ENCODE peak calls at places on chromosomes 11 and 22, in five cellular contexts. F is NCI-H1105 treated with DMSO at 0.1 percent for 48 hours; X is stimulated activated CD8-positive, alpha-beta memory T cell treated with anti-CD3 and anti-CD28 coated beads, Interleukin-4, amount 100 ng/mL, for 24 hours; D is COR-L47; U is dorsolateral prefrontal cortex. R is an unnamed sample.

GRCh38 chr11:83617671-83618070 is 331.5 kb upstream of the CCDC90B start:
- DNase-seq in X (no peak), F (no peak), U (no peak), D (no peak), R (no peak)

GRCh38 chr11:122748968-122749687 is 89.2 kb upstream of the CRTAM start:
- DNase-seq in F (no peak), D (no peak), U (peak), X (peak), R (no peak)

GRCh38 chr22:17334054-17334453 is 35.2 kb upstream of the CECR2 start:
- DNase-seq in X (no peak), F (no peak), D (no peak), U (no peak), R (no peak)

GRCh38 chr11:19821412-19821875 is 108.8 kb downstream of the NAV2 start:
- DNase-seq in F (no peak), D (no peak), X (no peak), U (no peak), R (no peak)

GRCh38 chr11:16902182-16902581 is 112.0 kb downstream of the PLEKHA7 start:
- DNase-seq in F (no peak), U (no peak), X (no peak), D (no peak), R (no peak)

GRCh38 chr22:36042240-36042639 is 13.6 kb upstream of the RBFOX2 start:
- DNase-seq in D (no peak), X (no peak), U (no peak), F (no peak), R (no peak)

GRCh38 chr22:36617694-36618522 is 85.6 kb downstream of the CACNG2 start:
- DNase-seq in D (no peak), F (no peak), X (no peak), U (no peak), R (no peak)

GRCh38 chr11:126109941-126110731 is 47.5 kb upstream of the CDON start:
- DNase-seq in D (no peak), X (no peak), U (no peak), F (no peak), R (no peak)

GRCh38 chr22:19679476-19680099 is 34.7 kb upstream of the SEPTIN5 start:
- DNase-seq in D (no peak), F (no peak), U (no peak), X (peak), R (peak)

GRCh38 chr11:102006835-102007566 is 40.2 kb upstream of the CFAP300 start:
- DNase-seq in U (no peak), X (no peak), D (peak), F (no peak), R (no peak)

GRCh38 chr11:36091256-36091811 is 147.5 kb downstream of the LDLRAD3 start:
- DNase-seq in X (no peak), U (no peak), D (no peak), F (no peak), R (no peak)

GRCh38 chr11:132504501-132505041 is 1027.7 kb downstream of the OPCML start:
- DNase-seq in D (no peak), X (no peak), F (no peak), U (no peak), R (no peak)

GRCh38 chr22:41909290-41910049 is 5.4 kb downstream of the SHISA8 start:
- DNase-seq in F (no peak), U (no peak), X (no peak), D (no peak), R (no peak)

GRCh38 chr11:35927067-35927466 is 16.8 kb upstream of the LDLRAD3 start:
- DNase-seq in U (no peak), X (no peak), F (no peak), D (no peak), R (no peak)

GRCh38 chr11:2525941-2526807 is 81.4 kb downstream of the KCNQ1 start:
- DNase-seq in F (no peak), X (no peak), D (peak), U (peak), R (peak)

GRCh38 chr11:132056689-132057088 is 686.3 kb downstream of the NTM start:
- DNase-seq in D (no peak), F (no peak), U (peak), X (no peak), R (no peak)

GRCh38 chr11:124946735-124947141 is 7.3 kb upstream of the CCDC15 start:
- DNase-seq in U (peak), D (no peak), F (no peak), X (no peak), R (no peak)